ENCODE peak calls at places on chromosomes 11 and 22, in seven cellular contexts. O is tibial nerve; F is ovary; A is CD8-positive, alpha-beta T cell; I is iPS DF 6.9; K is PC-3; B is keratinocyte. L is an unnamed sample.
A peak's percentile ranks its signal among the peaks of the same experiment; 100 is the strongest.

GRCh38 chr11:62217191-62217748 is 8.8 kb downstream of the SCGB2A1 start:
- DNase-seq in O (no peak), F (no peak), A (no peak), I (peak; percentile 7), K (peak; percentile 66), B (no peak), L (no peak)

GRCh38 chr11:121426476-121427454 is 25.3 kb upstream of the SORL1 start:
- DNase-seq in O (no peak), F (peak; percentile 35), A (peak; percentile 76), I (no peak), K (peak; percentile 43), B (no peak), L (peak; percentile 57)

GRCh38 chr11:19713221-19714092 is 820 bp downstream of the NAV2 start:
- DNase-seq in O (no peak), F (no peak), A (peak; percentile 54), I (no peak), K (no peak), B (no peak), L (no peak)

GRCh38 chr11:124762624-124763155 is 600 bp upstream of the ESAM start:
- DNase-seq in O (no peak), F (no peak), A (no peak), I (no peak), K (peak; percentile 37), B (no peak), L (no peak)

GRCh38 chr11:4095509-4096230 is 1.1 kb downstream of the RRM1 start:
- DNase-seq in O (no peak), F (no peak), A (no peak), I (no peak), K (peak; percentile 34), B (no peak), L (no peak)

GRCh38 chr11:20134991-20135736 is 25.1 kb downstream of the DBX1 start:
- DNase-seq in O (no peak), F (no peak), A (no peak), I (no peak), K (no peak), B (no peak), L (no peak)

GRCh38 chr11:61749607-61750217 is 2.7 kb upstream of the MYRF start:
- DNase-seq in O (no peak), F (peak; percentile 63), A (no peak), I (no peak), K (no peak), B (no peak), L (no peak)

GRCh38 chr11:26741036-26741435 is 19.2 kb upstream of the SLC5A12 start:
- DNase-seq in O (no peak), F (no peak), A (no peak), I (no peak), K (no peak), B (no peak), L (no peak)

GRCh38 chr22:29798318-29798717 is 31.1 kb downstream of the UQCR10 start:
- DNase-seq in O (no peak), F (no peak), A (no peak), I (no peak), K (peak; percentile 9), B (no peak), L (no peak)

GRCh38 chr11:128022007-128022368 is 565.4 kb downstream of the ETS1 start:
- DNase-seq in O (no peak), F (no peak), A (no peak), I (no peak), K (peak; percentile 39), B (no peak), L (no peak)

GRCh38 chr11:69637601-69637955 is 3.4 kb upstream of the CCND1 start:
- DNase-seq in O (no peak), F (no peak), A (no peak), I (no peak), K (no peak), B (no peak), L (no peak)

GRCh38 chr11:61599968-61600710 is 19.3 kb upstream of the SYT7 start:
- DNase-seq in O (no peak), F (no peak), A (no peak), I (no peak), K (no peak), B (no peak), L (no peak)

GRCh38 chr22:28943501-28943879 is 60.1 kb downstream of the ZNRF3 start:
- DNase-seq in O (peak; percentile 46), F (no peak), A (no peak), I (no peak), K (no peak), B (no peak), L (no peak)

GRCh38 chr11:30710216-30710615 is 124.1 kb upstream of the MPPED2 start:
- DNase-seq in O (peak; percentile 7), F (no peak), A (no peak), I (no peak), K (no peak), B (no peak), L (no peak)

GRCh38 chr11:60872952-60873524 is 5.7 kb downstream of the ZP1 start:
- DNase-seq in O (no peak), F (no peak), A (no peak), I (no peak), K (no peak), B (no peak), L (no peak)

GRCh38 chr22:44316393-44317162 is 3.8 kb upstream of the SHISAL1 start:
- DNase-seq in O (no peak), F (no peak), A (no peak), I (no peak), K (no peak), B (no peak), L (no peak)

GRCh38 chr11:112392860-112393259 is 132.2 kb upstream of the PLET1 start:
- DNase-seq in O (no peak), F (no peak), A (no peak), I (no peak), K (no peak), B (no peak), L (no peak)

GRCh38 chr22:35323305-35323704 is 23.6 kb downstream of the TOM1 start:
- DNase-seq in O (no peak), F (no peak), A (no peak), I (no peak), K (no peak), B (no peak), L (no peak)
- H3K4me1 ChIP-seq in O (no peaks in the 10 kb centered on the region), F (no peaks in the 10 kb centered on the region), A (no peaks in the 10 kb centered on the region), I (no peaks in the 10 kb centered on the region), K (no peaks in the 10 kb centered on the region), B (no peaks in the 10 kb centered on the region), L (peaks cover 30% of the 10 kb centered on the region)

GRCh38 chr11:35147273-35147672 is 8.3 kb downstream of the CD44 start:
- DNase-seq in O (no peak), F (no peak), A (no peak), I (no peak), K (no peak), B (no peak), L (no peak)

GRCh38 chr11:35145249-35145648 is 6.3 kb downstream of the CD44 start:
- DNase-seq in O (no peak), F (no peak), A (no peak), I (no peak), K (peak; percentile 81), B (no peak), L (no peak)

GRCh38 chr11:35148163-35148562 is 9.2 kb downstream of the CD44 start:
- DNase-seq in O (no peak), F (no peak), A (no peak), I (no peak), K (no peak), B (no peak), L (no peak)

GRCh38 chr11:35146074-35146521 is 7.1 kb downstream of the CD44 start:
- DNase-seq in O (no peak), F (no peak), A (peak; percentile 64), I (no peak), K (peak; percentile 54), B (no peak), L (no peak)

GRCh38 chr11:35146711-35147110 is 7.7 kb downstream of the CD44 start:
- DNase-seq in O (no peak), F (no peak), A (no peak), I (no peak), K (no peak), B (no peak), L (no peak)
- H3K4me1 ChIP-seq in O (no peaks in the 10 kb centered on the region), F (no peaks in the 10 kb centered on the region), A (peaks cover 94% of the 10 kb centered on the region), I (peaks cover 3% of the 10 kb centered on the region), K (peaks cover 52% of the 10 kb centered on the region), B (peaks cover 68% of the 10 kb centered on the region), L (peaks cover 7% of the 10 kb centered on the region)

GRCh38 chr11:64600281-64600992 is 9.4 kb downstream of the SLC22A12 start:
- DNase-seq in O (no peak), F (peak; percentile 2), A (no peak), I (no peak), K (no peak), B (no peak), L (no peak)
- H3K4me1 ChIP-seq in O (no peaks in the 10 kb centered on the region), F (no peaks in the 10 kb centered on the region), A (no peaks in the 10 kb centered on the region), I (peaks cover 1% of the 10 kb centered on the region), K (no peaks in the 10 kb centered on the region), B (no peaks in the 10 kb centered on the region), L (no peaks in the 10 kb centered on the region)

GRCh38 chr11:11584937-11585336 is 36.9 kb downstream of the GALNT18 start:
- DNase-seq in O (no peak), F (no peak), A (no peak), I (no peak), K (peak; percentile 35), B (no peak), L (no peak)

GRCh38 chr11:11583801-11584445 is 37.9 kb downstream of the GALNT18 start:
- DNase-seq in O (no peak), F (no peak), A (no peak), I (no peak), K (no peak), B (no peak), L (no peak)

GRCh38 chr11:11582261-11582701 is 39.5 kb downstream of the GALNT18 start:
- DNase-seq in O (no peak), F (no peak), A (peak; percentile 1), I (no peak), K (no peak), B (no peak), L (no peak)

GRCh38 chr11:11586465-11586864 is 35.3 kb downstream of the GALNT18 start:
- DNase-seq in O (no peak), F (no peak), A (no peak), I (no peak), K (no peak), B (no peak), L (no peak)

GRCh38 chr11:11584446-11584810 is 37.4 kb downstream of the GALNT18 start:
- DNase-seq in O (no peak), F (no peak), A (no peak), I (no peak), K (peak; percentile 92), B (peak; percentile 78), L (no peak)
- H3K4me1 ChIP-seq in O (no peaks in the 10 kb centered on the region), F (no peaks in the 10 kb centered on the region), A (no peaks in the 10 kb centered on the region), I (no peaks in the 10 kb centered on the region), K (peaks cover 40% of the 10 kb centered on the region), B (peaks cover 47% of the 10 kb centered on the region), L (peaks cover 100% of the 10 kb centered on the region)

DNA sequence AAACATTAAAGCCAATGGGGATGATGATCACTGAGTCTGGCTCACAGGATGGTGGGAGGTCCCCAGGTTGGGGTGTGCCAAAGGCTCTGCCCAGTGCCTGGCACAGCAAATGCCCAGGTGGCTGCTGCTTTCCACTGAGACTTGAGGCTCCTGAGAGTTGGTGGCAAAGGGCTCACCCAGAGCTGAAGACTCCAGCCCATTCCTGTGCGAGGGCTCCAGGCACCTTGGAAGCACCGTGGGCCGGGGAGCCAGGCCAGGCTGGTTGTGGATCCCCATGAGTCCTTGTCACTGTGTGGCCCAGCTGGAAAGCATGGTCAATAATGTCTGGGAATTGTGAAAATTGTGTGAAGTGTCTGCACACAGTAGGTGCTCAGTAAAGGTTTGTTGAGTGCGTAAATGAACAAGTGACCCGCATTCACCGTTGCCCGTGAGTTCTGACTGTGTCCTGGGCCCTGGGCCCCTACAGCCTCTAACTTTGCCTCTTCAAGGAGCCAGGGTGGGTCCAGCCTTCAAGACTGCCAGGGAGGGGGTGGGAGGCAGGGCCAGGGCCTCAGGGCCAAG is 2.8 kb upstream of the UNC93B1 start:
- DNase-seq in O (no peak), F (peak; percentile 8), A (no peak), I (no peak), K (no peak), B (no peak), L (no peak)
- H3K4me1 ChIP-seq in O (no peaks in the 10 kb centered on the region), F (peaks cover 10% of the 10 kb centered on the region), A (peaks cover 7% of the 10 kb centered on the region), I (peaks cover 12% of the 10 kb centered on the region), K (peaks cover 41% of the 10 kb centered on the region), B (peaks cover 25% of the 10 kb centered on the region), L (peaks cover 48% of the 10 kb centered on the region)